ENCODE peak calls at places on chromosomes 16 and 17, in nine cellular contexts. One of them, this sample, is unnamed.

GRCh38 chr17:81285179-81285878 is 9.8 kb downstream of the SLC38A10 start:
- DNase-seq in CD8-positive, alpha-beta T cell: peak
- DNase-seq in lung: peak
- DNase-seq in PC-3: no peak
- DNase-seq in kidney: peak
- DNase-seq in astrocyte: peak
- DNase-seq in CD4-positive, alpha-beta T cell: peak
- DNase-seq in lower leg skin: peak
- DNase-seq in glutamatergic neuron: peak
- DNase-seq in this sample: peak

GRCh38 chr17:81380117-81380516 is 15.1 kb upstream of the BAHCC1 start:
- DNase-seq in kidney: no peak
- DNase-seq in PC-3: no peak
- DNase-seq in lung: no peak
- DNase-seq in CD8-positive, alpha-beta T cell: no peak
- DNase-seq in CD4-positive, alpha-beta T cell: no peak
- DNase-seq in glutamatergic neuron: no peak
- DNase-seq in lower leg skin: no peak
- DNase-seq in astrocyte: no peak
- DNase-seq in this sample: no peak

GRCh38 chr16:53094013-53094630 is 39.3 kb downstream of the CHD9 start:
- DNase-seq in CD8-positive, alpha-beta T cell: peak
- DNase-seq in astrocyte: no peak
- DNase-seq in glutamatergic neuron: no peak
- DNase-seq in kidney: peak
- DNase-seq in PC-3: peak
- DNase-seq in CD4-positive, alpha-beta T cell: peak
- DNase-seq in lung: peak
- DNase-seq in lower leg skin: peak
- DNase-seq in this sample: peak

GRCh38 chr17:50684612-50685333 is 22.9 kb downstream of the ANKRD40 start:
- DNase-seq in glutamatergic neuron: no peak
- DNase-seq in astrocyte: no peak
- DNase-seq in lower leg skin: no peak
- DNase-seq in CD8-positive, alpha-beta T cell: no peak
- DNase-seq in CD4-positive, alpha-beta T cell: no peak
- DNase-seq in PC-3: peak
- DNase-seq in kidney: peak
- DNase-seq in lung: no peak
- DNase-seq in this sample: no peak

GRCh38 chr16:80518436-80518835 is 22.4 kb upstream of the DYNLRB2 start:
- DNase-seq in lower leg skin: no peak
- DNase-seq in CD8-positive, alpha-beta T cell: peak
- DNase-seq in lung: no peak
- DNase-seq in glutamatergic neuron: no peak
- DNase-seq in kidney: no peak
- DNase-seq in CD4-positive, alpha-beta T cell: no peak
- DNase-seq in astrocyte: no peak
- DNase-seq in PC-3: no peak
- DNase-seq in this sample: no peak

GRCh38 chr17:40448213-40448638 is 5.0 kb downstream of the IGFBP4 start:
- DNase-seq in CD8-positive, alpha-beta T cell: no peak
- DNase-seq in CD4-positive, alpha-beta T cell: no peak
- DNase-seq in PC-3: no peak
- DNase-seq in lung: no peak
- DNase-seq in kidney: no peak
- DNase-seq in lower leg skin: peak
- DNase-seq in glutamatergic neuron: no peak
- DNase-seq in astrocyte: no peak
- DNase-seq in this sample: no peak

GRCh38 chr17:56833023-56833811 is 503 bp downstream of the C17orf67 start:
- DNase-seq in lung: peak
- DNase-seq in CD4-positive, alpha-beta T cell: peak
- DNase-seq in glutamatergic neuron: peak
- DNase-seq in kidney: peak
- DNase-seq in PC-3: peak
- DNase-seq in astrocyte: peak
- DNase-seq in CD8-positive, alpha-beta T cell: peak
- DNase-seq in lower leg skin: peak
- DNase-seq in this sample: peak

GRCh38 chr16:85912271-85912974 is 13.5 kb downstream of the IRF8 start:
- DNase-seq in glutamatergic neuron: no peak
- DNase-seq in astrocyte: peak
- DNase-seq in lower leg skin: peak
- DNase-seq in CD4-positive, alpha-beta T cell: no peak
- DNase-seq in lung: peak
- DNase-seq in kidney: peak
- DNase-seq in CD8-positive, alpha-beta T cell: no peak
- DNase-seq in PC-3: no peak
- DNase-seq in this sample: peak

GRCh38 chr16:85522842-85523601 is 90.1 kb upstream of the GSE1 start:
- DNase-seq in kidney: no peak
- DNase-seq in astrocyte: peak
- DNase-seq in CD4-positive, alpha-beta T cell: no peak
- DNase-seq in CD8-positive, alpha-beta T cell: no peak
- DNase-seq in PC-3: no peak
- DNase-seq in lower leg skin: no peak
- DNase-seq in lung: no peak
- DNase-seq in glutamatergic neuron: no peak
- DNase-seq in this sample: no peak

GRCh38 chr17:72270530-72270929 is 149.7 kb downstream of the SOX9 start:
- DNase-seq in PC-3: peak
- DNase-seq in astrocyte: peak
- DNase-seq in lung: peak
- DNase-seq in kidney: peak
- DNase-seq in lower leg skin: peak
- DNase-seq in CD4-positive, alpha-beta T cell: no peak
- DNase-seq in glutamatergic neuron: no peak
- DNase-seq in CD8-positive, alpha-beta T cell: no peak
- DNase-seq in this sample: no peak

GRCh38 chr17:40707720-40708119 is 4.2 kb upstream of the KRT24 start:
- DNase-seq in astrocyte: no peak
- DNase-seq in CD8-positive, alpha-beta T cell: no peak
- DNase-seq in lower leg skin: peak
- DNase-seq in CD4-positive, alpha-beta T cell: no peak
- DNase-seq in lung: peak
- DNase-seq in PC-3: peak
- DNase-seq in kidney: peak
- DNase-seq in glutamatergic neuron: no peak
- DNase-seq in this sample: no peak

GRCh38 chr16:1906052-1906845 is 12.0 kb downstream of the HS3ST6 start:
- DNase-seq in astrocyte: no peak
- DNase-seq in CD4-positive, alpha-beta T cell: no peak
- DNase-seq in lung: no peak
- DNase-seq in PC-3: no peak
- DNase-seq in kidney: no peak
- DNase-seq in lower leg skin: no peak
- DNase-seq in CD8-positive, alpha-beta T cell: no peak
- DNase-seq in glutamatergic neuron: no peak
- DNase-seq in this sample: no peak

GRCh38 chr17:42337442-42337841 is 49.1 kb downstream of the STAT5A start:
- DNase-seq in kidney: no peak
- DNase-seq in astrocyte: peak
- DNase-seq in CD4-positive, alpha-beta T cell: peak
- DNase-seq in glutamatergic neuron: no peak
- DNase-seq in lower leg skin: no peak
- DNase-seq in lung: no peak
- DNase-seq in CD8-positive, alpha-beta T cell: peak
- DNase-seq in PC-3: no peak
- DNase-seq in this sample: no peak

GRCh38 chr17:68011199-68011665 is 15.0 kb upstream of the C17orf58 start:
- DNase-seq in kidney: no peak
- DNase-seq in PC-3: peak
- DNase-seq in glutamatergic neuron: peak
- DNase-seq in astrocyte: no peak
- DNase-seq in CD8-positive, alpha-beta T cell: peak
- DNase-seq in CD4-positive, alpha-beta T cell: peak
- DNase-seq in lung: peak
- DNase-seq in lower leg skin: peak
- DNase-seq in this sample: peak

GRCh38 chr17:2560658-2561057 is 32.8 kb upstream of the PAFAH1B1 start:
- DNase-seq in lower leg skin: no peak
- DNase-seq in PC-3: no peak
- DNase-seq in lung: no peak
- DNase-seq in CD8-positive, alpha-beta T cell: no peak
- DNase-seq in astrocyte: no peak
- DNase-seq in CD4-positive, alpha-beta T cell: no peak
- DNase-seq in glutamatergic neuron: no peak
- DNase-seq in kidney: no peak
- DNase-seq in this sample: no peak

GRCh38 chr16:73616186-73616585 is 568.3 kb upstream of the ZFHX3 start:
- DNase-seq in lung: no peak
- DNase-seq in lower leg skin: no peak
- DNase-seq in kidney: no peak
- DNase-seq in glutamatergic neuron: no peak
- DNase-seq in CD4-positive, alpha-beta T cell: no peak
- DNase-seq in CD8-positive, alpha-beta T cell: no peak
- DNase-seq in astrocyte: no peak
- DNase-seq in PC-3: no peak
- DNase-seq in this sample: no peak

GRCh38 chr17:29593546-29594440 is 861 bp downstream of the ANKRD13B start:
- DNase-seq in lung: no peak
- DNase-seq in CD4-positive, alpha-beta T cell: no peak
- DNase-seq in glutamatergic neuron: peak
- DNase-seq in kidney: no peak
- DNase-seq in lower leg skin: peak
- DNase-seq in astrocyte: no peak
- DNase-seq in CD8-positive, alpha-beta T cell: no peak
- DNase-seq in PC-3: peak
- DNase-seq in this sample: no peak

GRCh38 chr17:21119247-21119944 is 7.4 kb upstream of the DHRS7B start:
- DNase-seq in PC-3: peak
- DNase-seq in lung: peak
- DNase-seq in CD8-positive, alpha-beta T cell: peak
- DNase-seq in kidney: peak
- DNase-seq in astrocyte: peak
- DNase-seq in glutamatergic neuron: peak
- DNase-seq in lower leg skin: peak
- DNase-seq in CD4-positive, alpha-beta T cell: peak
- DNase-seq in this sample: peak

GRCh38 chr16:10625595-10626357 is 45.4 kb upstream of the EMP2 start:
- DNase-seq in PC-3: peak
- DNase-seq in kidney: no peak
- DNase-seq in lower leg skin: no peak
- DNase-seq in lung: no peak
- DNase-seq in CD8-positive, alpha-beta T cell: no peak
- DNase-seq in astrocyte: peak
- DNase-seq in CD4-positive, alpha-beta T cell: no peak
- DNase-seq in glutamatergic neuron: no peak
- DNase-seq in this sample: no peak

GRCh38 chr16:918068-918467 is 52.7 kb downstream of the LMF1 start:
- DNase-seq in CD8-positive, alpha-beta T cell: no peak
- DNase-seq in lung: no peak
- DNase-seq in astrocyte: no peak
- DNase-seq in glutamatergic neuron: no peak
- DNase-seq in PC-3: no peak
- DNase-seq in CD4-positive, alpha-beta T cell: no peak
- DNase-seq in lower leg skin: no peak
- DNase-seq in kidney: peak
- DNase-seq in this sample: no peak

GRCh38 chr17:6327007-6327406 is 107.9 kb downstream of the AIPL1 start:
- DNase-seq in CD8-positive, alpha-beta T cell: no peak
- DNase-seq in astrocyte: no peak
- DNase-seq in glutamatergic neuron: no peak
- DNase-seq in lower leg skin: no peak
- DNase-seq in CD4-positive, alpha-beta T cell: no peak
- DNase-seq in kidney: no peak
- DNase-seq in PC-3: peak
- DNase-seq in lung: peak
- DNase-seq in this sample: no peak
- TF ChIP-seq CTCF in CD8-positive, alpha-beta T cell: no peak
- TF ChIP-seq CTCF in astrocyte: no peak
- TF ChIP-seq CTCF in glutamatergic neuron: no peak
- TF ChIP-seq CTCF in lower leg skin: no peak
- TF ChIP-seq CTCF in CD4-positive, alpha-beta T cell: no peak
- TF ChIP-seq CTCF in kidney: no peak
- TF ChIP-seq CTCF in PC-3: peak
- TF ChIP-seq CTCF in lung: no peak
- TF ChIP-seq CTCF in this sample: no peak

GRCh38 chr17:7329360-7330098 is 394 bp upstream of the NEURL4 start:
- DNase-seq in PC-3: peak
- DNase-seq in CD4-positive, alpha-beta T cell: peak
- DNase-seq in astrocyte: peak
- DNase-seq in lower leg skin: peak
- DNase-seq in glutamatergic neuron: peak
- DNase-seq in CD8-positive, alpha-beta T cell: peak
- DNase-seq in kidney: peak
- DNase-seq in lung: peak
- DNase-seq in this sample: peak
- TF ChIP-seq CTCF in PC-3: no peak
- TF ChIP-seq CTCF in CD4-positive, alpha-beta T cell: no peak
- TF ChIP-seq CTCF in astrocyte: no peak
- TF ChIP-seq CTCF in lower leg skin: no peak
- TF ChIP-seq CTCF in glutamatergic neuron: no peak
- TF ChIP-seq CTCF in CD8-positive, alpha-beta T cell: no peak
- TF ChIP-seq CTCF in kidney: no peak
- TF ChIP-seq CTCF in lung: no peak
- TF ChIP-seq CTCF in this sample: no peak

DNA sequence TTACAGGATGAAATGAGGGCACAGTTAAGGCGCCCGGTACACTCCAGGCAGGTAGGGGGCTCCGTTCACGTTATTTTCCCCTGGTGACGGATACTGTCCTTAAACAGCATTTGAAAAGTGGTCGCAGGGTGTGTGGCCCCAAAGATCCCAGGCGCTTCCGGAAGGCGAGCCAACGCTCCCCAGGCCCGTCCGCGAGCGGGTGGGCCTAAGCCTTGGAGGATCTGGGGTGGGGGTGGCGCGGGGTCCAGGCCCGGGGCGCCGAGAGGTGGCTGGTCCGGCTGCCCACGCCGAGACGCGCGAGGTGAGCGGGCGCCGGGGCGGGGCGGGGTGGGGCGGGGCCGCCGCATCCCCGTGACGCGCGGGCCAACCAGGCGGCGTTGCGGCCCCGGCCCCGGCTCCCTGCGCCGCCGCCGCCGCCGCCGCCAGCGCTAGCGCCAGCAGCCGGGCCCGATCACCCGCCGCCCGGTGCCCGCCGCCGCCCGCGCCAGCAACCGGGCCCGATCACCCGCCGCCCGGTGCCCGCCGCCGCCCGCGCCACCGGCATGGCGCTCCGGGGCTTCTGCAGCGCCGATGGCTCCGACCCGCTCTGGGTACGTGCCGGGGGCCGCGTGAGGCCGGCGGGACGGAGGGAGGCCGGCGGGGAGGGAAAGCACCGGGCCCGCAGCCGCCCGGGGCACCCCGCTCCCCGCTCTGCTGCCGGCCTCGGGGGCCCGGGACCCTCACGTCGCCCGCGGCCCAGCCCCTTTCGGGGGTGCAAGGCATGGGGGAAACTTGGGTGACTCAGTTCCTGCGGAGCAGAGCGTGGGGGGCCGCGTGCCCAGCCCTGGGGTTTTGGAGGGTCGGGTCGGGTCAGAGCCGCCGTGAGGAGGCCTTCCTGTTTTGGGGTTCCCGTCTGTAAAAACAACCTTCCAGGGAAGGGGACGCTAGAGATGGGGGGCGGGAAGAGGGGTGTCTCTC is at the start of gene ABCC1:
- DNase-seq in PC-3: peak
- DNase-seq in lung: no peak
- DNase-seq in lower leg skin: no peak
- DNase-seq in astrocyte: no peak
- DNase-seq in kidney: peak
- DNase-seq in CD4-positive, alpha-beta T cell: peak
- DNase-seq in CD8-positive, alpha-beta T cell: peak
- DNase-seq in glutamatergic neuron: peak
- DNase-seq in this sample: no peak
- TF ChIP-seq CTCF in PC-3: peak
- TF ChIP-seq CTCF in lung: no peak
- TF ChIP-seq CTCF in lower leg skin: no peak
- TF ChIP-seq CTCF in astrocyte: no peak
- TF ChIP-seq CTCF in kidney: no peak
- TF ChIP-seq CTCF in CD4-positive, alpha-beta T cell: peak
- TF ChIP-seq CTCF in CD8-positive, alpha-beta T cell: peak
- TF ChIP-seq CTCF in glutamatergic neuron: no peak
- TF ChIP-seq CTCF in this sample: no peak

GRCh38 chr16:47725188-47725695 is 264.1 kb downstream of the PHKB start:
- DNase-seq in CD8-positive, alpha-beta T cell: no peak
- DNase-seq in CD4-positive, alpha-beta T cell: no peak
- DNase-seq in astrocyte: no peak
- DNase-seq in glutamatergic neuron: no peak
- DNase-seq in kidney: no peak
- DNase-seq in lower leg skin: no peak
- DNase-seq in PC-3: no peak
- DNase-seq in lung: no peak
- DNase-seq in this sample: no peak
- TF ChIP-seq CTCF in CD8-positive, alpha-beta T cell: no peak
- TF ChIP-seq CTCF in CD4-positive, alpha-beta T cell: no peak
- TF ChIP-seq CTCF in astrocyte: no peak
- TF ChIP-seq CTCF in glutamatergic neuron: no peak
- TF ChIP-seq CTCF in kidney: no peak
- TF ChIP-seq CTCF in lower leg skin: no peak
- TF ChIP-seq CTCF in PC-3: no peak
- TF ChIP-seq CTCF in lung: no peak
- TF ChIP-seq CTCF in this sample: no peak